ENCODE peak calls at places on chromosomes 11 and 22, in ten cellular contexts. One of them, this sample, is unnamed. For H3K9me3, the result is how much of the 10 kb centered on the place peaks cover.

GRCh38 chr11:27660171-27660570 is 40.1 kb downstream of the BDNF start:
- DNase-seq in lower lobe of right lung: no peak
- DNase-seq in PC-9: no peak
- DNase-seq in uterus: no peak
- DNase-seq in IMR-90: no peak
- DNase-seq in body of pancreas: no peak
- DNase-seq in Panc1: no peak
- DNase-seq in stomach: no peak
- DNase-seq in A549: no peak
- DNase-seq in astrocyte: no peak
- DNase-seq in this sample: no peak

GRCh38 chr11:38384568-38384967 is 1786.5 kb upstream of the RAG2 start:
- DNase-seq in lower lobe of right lung: no peak
- DNase-seq in PC-9: peak
- DNase-seq in uterus: no peak
- DNase-seq in IMR-90: no peak
- DNase-seq in body of pancreas: no peak
- DNase-seq in Panc1: no peak
- DNase-seq in stomach: no peak
- DNase-seq in A549: no peak
- DNase-seq in astrocyte: peak
- DNase-seq in this sample: no peak

GRCh38 chr11:2744166-2744565 is 44.4 kb upstream of the KCNQ1OT1 start:
- DNase-seq in lower lobe of right lung: peak
- DNase-seq in PC-9: no peak
- DNase-seq in uterus: no peak
- DNase-seq in IMR-90: no peak
- DNase-seq in body of pancreas: peak
- DNase-seq in Panc1: no peak
- DNase-seq in stomach: no peak
- DNase-seq in A549: no peak
- DNase-seq in astrocyte: no peak
- DNase-seq in this sample: no peak

GRCh38 chr22:37559521-37559900 is 769 bp upstream of the CDC42EP1 start:
- DNase-seq in lower lobe of right lung: no peak
- DNase-seq in PC-9: no peak
- DNase-seq in uterus: no peak
- DNase-seq in IMR-90: no peak
- DNase-seq in body of pancreas: no peak
- DNase-seq in Panc1: no peak
- DNase-seq in stomach: no peak
- DNase-seq in A549: no peak
- DNase-seq in astrocyte: no peak
- DNase-seq in this sample: no peak

GRCh38 chr11:11780843-11781242 is 60.9 kb upstream of the USP47 start:
- DNase-seq in lower lobe of right lung: no peak
- DNase-seq in PC-9: no peak
- DNase-seq in uterus: no peak
- DNase-seq in IMR-90: no peak
- DNase-seq in body of pancreas: no peak
- DNase-seq in Panc1: no peak
- DNase-seq in stomach: no peak
- DNase-seq in A549: no peak
- DNase-seq in astrocyte: no peak
- DNase-seq in this sample: no peak

GRCh38 chr11:132008872-132009271 is 638.5 kb downstream of the NTM start:
- DNase-seq in lower lobe of right lung: no peak
- DNase-seq in PC-9: no peak
- DNase-seq in uterus: no peak
- DNase-seq in IMR-90: no peak
- DNase-seq in body of pancreas: no peak
- DNase-seq in Panc1: no peak
- DNase-seq in stomach: no peak
- DNase-seq in A549: no peak
- DNase-seq in astrocyte: no peak
- DNase-seq in this sample: no peak

GRCh38 chr11:3627291-3627690 is 14.5 kb downstream of the ART5 start:
- DNase-seq in lower lobe of right lung: no peak
- DNase-seq in PC-9: no peak
- DNase-seq in uterus: no peak
- DNase-seq in IMR-90: peak
- DNase-seq in body of pancreas: no peak
- DNase-seq in Panc1: no peak
- DNase-seq in stomach: no peak
- DNase-seq in A549: peak
- DNase-seq in astrocyte: peak
- DNase-seq in this sample: no peak

GRCh38 chr11:22430286-22430685 is 92.1 kb downstream of the SLC17A6 start:
- DNase-seq in lower lobe of right lung: no peak
- DNase-seq in PC-9: no peak
- DNase-seq in uterus: no peak
- DNase-seq in IMR-90: no peak
- DNase-seq in body of pancreas: no peak
- DNase-seq in Panc1: no peak
- DNase-seq in stomach: no peak
- DNase-seq in A549: no peak
- DNase-seq in astrocyte: peak
- DNase-seq in this sample: no peak

GRCh38 chr11:795638-796564 is 2.2 kb downstream of the SLC25A22 start:
- DNase-seq in lower lobe of right lung: peak
- DNase-seq in PC-9: peak
- DNase-seq in uterus: peak
- DNase-seq in IMR-90: peak
- DNase-seq in body of pancreas: peak
- DNase-seq in Panc1: no peak
- DNase-seq in stomach: peak
- DNase-seq in A549: no peak
- DNase-seq in astrocyte: peak
- DNase-seq in this sample: peak

GRCh38 chr11:72814831-72815618 is 814 bp downstream of the ATG16L2 start:
- DNase-seq in lower lobe of right lung: no peak
- DNase-seq in PC-9: peak
- DNase-seq in uterus: no peak
- DNase-seq in IMR-90: peak
- DNase-seq in body of pancreas: peak
- DNase-seq in Panc1: no peak
- DNase-seq in stomach: no peak
- DNase-seq in A549: peak
- DNase-seq in astrocyte: peak
- DNase-seq in this sample: peak

GRCh38 chr11:9735919-9736318 is 72.0 kb downstream of the SWAP70 start:
- DNase-seq in lower lobe of right lung: no peak
- DNase-seq in PC-9: no peak
- DNase-seq in uterus: no peak
- DNase-seq in IMR-90: no peak
- DNase-seq in body of pancreas: no peak
- DNase-seq in Panc1: no peak
- DNase-seq in stomach: no peak
- DNase-seq in A549: no peak
- DNase-seq in astrocyte: no peak
- DNase-seq in this sample: no peak

GRCh38 chr11:9732453-9732852 is 68.6 kb downstream of the SWAP70 start:
- DNase-seq in lower lobe of right lung: no peak
- DNase-seq in PC-9: no peak
- DNase-seq in uterus: no peak
- DNase-seq in IMR-90: no peak
- DNase-seq in body of pancreas: no peak
- DNase-seq in Panc1: no peak
- DNase-seq in stomach: no peak
- DNase-seq in A549: no peak
- DNase-seq in astrocyte: no peak
- DNase-seq in this sample: no peak

GRCh38 chr11:9736365-9736764 is 72.5 kb downstream of the SWAP70 start:
- DNase-seq in lower lobe of right lung: no peak
- DNase-seq in PC-9: no peak
- DNase-seq in uterus: no peak
- DNase-seq in IMR-90: no peak
- DNase-seq in body of pancreas: no peak
- DNase-seq in Panc1: no peak
- DNase-seq in stomach: no peak
- DNase-seq in A549: peak
- DNase-seq in astrocyte: no peak
- DNase-seq in this sample: no peak

GRCh38 chr11:9733212-9733611 is 69.3 kb downstream of the SWAP70 start:
- DNase-seq in lower lobe of right lung: no peak
- DNase-seq in PC-9: no peak
- DNase-seq in uterus: no peak
- DNase-seq in IMR-90: no peak
- DNase-seq in body of pancreas: no peak
- DNase-seq in Panc1: no peak
- DNase-seq in stomach: no peak
- DNase-seq in A549: no peak
- DNase-seq in astrocyte: no peak
- DNase-seq in this sample: no peak

GRCh38 chr11:9735236-9735635 is 71.4 kb downstream of the SWAP70 start:
- DNase-seq in lower lobe of right lung: no peak
- DNase-seq in PC-9: no peak
- DNase-seq in uterus: no peak
- DNase-seq in IMR-90: no peak
- DNase-seq in body of pancreas: no peak
- DNase-seq in Panc1: no peak
- DNase-seq in stomach: no peak
- DNase-seq in A549: no peak
- DNase-seq in astrocyte: no peak
- DNase-seq in this sample: no peak
- H3K4me3 ChIP-seq in lower lobe of right lung: no peak
- H3K4me3 ChIP-seq in PC-9: no peak
- H3K4me3 ChIP-seq in uterus: no peak
- H3K4me3 ChIP-seq in IMR-90: no peak
- H3K4me3 ChIP-seq in body of pancreas: no peak
- H3K4me3 ChIP-seq in Panc1: no peak
- H3K4me3 ChIP-seq in stomach: no peak
- H3K4me3 ChIP-seq in A549: no peak
- H3K4me3 ChIP-seq in astrocyte: no peak
- H3K4me3 ChIP-seq in this sample: no peak

GRCh38 chr11:71064702-71065515 is 187.5 kb downstream of the SHANK2 start:
- DNase-seq in lower lobe of right lung: no peak
- DNase-seq in PC-9: no peak
- DNase-seq in uterus: no peak
- DNase-seq in IMR-90: no peak
- DNase-seq in body of pancreas: no peak
- DNase-seq in Panc1: no peak
- DNase-seq in stomach: no peak
- DNase-seq in A549: no peak
- DNase-seq in astrocyte: no peak
- DNase-seq in this sample: peak
- H3K9me3 ChIP-seq in lower lobe of right lung: under half
- H3K9me3 ChIP-seq in PC-9: under half
- H3K9me3 ChIP-seq in uterus: under half
- H3K9me3 ChIP-seq in IMR-90: under half
- H3K9me3 ChIP-seq in body of pancreas: under half
- H3K9me3 ChIP-seq in Panc1: under half
- H3K9me3 ChIP-seq in stomach: under half
- H3K9me3 ChIP-seq in A549: under half
- H3K9me3 ChIP-seq in astrocyte: under half
- H3K9me3 ChIP-seq in this sample: under half

GRCh38 chr22:48557473-48557872 is 1270.2 kb downstream of the BRD1 start:
- DNase-seq in lower lobe of right lung: no peak
- DNase-seq in PC-9: no peak
- DNase-seq in uterus: no peak
- DNase-seq in IMR-90: no peak
- DNase-seq in body of pancreas: no peak
- DNase-seq in Panc1: no peak
- DNase-seq in stomach: no peak
- DNase-seq in A549: no peak
- DNase-seq in astrocyte: no peak
- DNase-seq in this sample: no peak

GRCh38 chr22:48554893-48555552 is 1272.7 kb downstream of the BRD1 start:
- DNase-seq in lower lobe of right lung: no peak
- DNase-seq in PC-9: no peak
- DNase-seq in uterus: no peak
- DNase-seq in IMR-90: no peak
- DNase-seq in body of pancreas: no peak
- DNase-seq in Panc1: no peak
- DNase-seq in stomach: no peak
- DNase-seq in A549: no peak
- DNase-seq in astrocyte: peak
- DNase-seq in this sample: no peak

GRCh38 chr22:48556751-48557150 is 1270.9 kb downstream of the BRD1 start:
- DNase-seq in lower lobe of right lung: no peak
- DNase-seq in PC-9: no peak
- DNase-seq in uterus: no peak
- DNase-seq in IMR-90: no peak
- DNase-seq in body of pancreas: no peak
- DNase-seq in Panc1: no peak
- DNase-seq in stomach: no peak
- DNase-seq in A549: no peak
- DNase-seq in astrocyte: no peak
- DNase-seq in this sample: no peak

GRCh38 chr22:48553694-48554308 is 1273.9 kb downstream of the BRD1 start:
- DNase-seq in lower lobe of right lung: no peak
- DNase-seq in PC-9: no peak
- DNase-seq in uterus: no peak
- DNase-seq in IMR-90: no peak
- DNase-seq in body of pancreas: no peak
- DNase-seq in Panc1: no peak
- DNase-seq in stomach: no peak
- DNase-seq in A549: no peak
- DNase-seq in astrocyte: no peak
- DNase-seq in this sample: no peak

DNA sequence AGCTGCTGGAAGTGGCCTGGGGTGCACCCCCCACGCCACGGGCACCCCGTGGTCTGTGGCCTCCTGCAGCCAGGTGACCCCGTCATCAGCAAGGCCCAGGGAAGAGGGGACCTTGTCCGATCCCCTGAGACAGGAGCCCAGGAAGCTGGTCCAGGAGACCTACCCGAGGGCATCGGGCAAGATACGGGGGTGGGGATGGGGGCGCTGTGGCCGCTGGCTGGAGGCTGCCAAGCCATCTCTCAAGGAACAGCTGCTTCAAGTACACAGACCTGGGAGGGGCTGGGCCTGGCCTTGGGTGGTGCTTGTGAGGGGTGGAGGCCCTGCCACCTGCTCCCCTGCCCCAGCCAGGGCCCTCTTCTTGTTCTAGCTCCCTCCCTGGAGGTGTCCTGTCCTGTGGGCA is 1272.1 kb downstream of the BRD1 start:
- DNase-seq in lower lobe of right lung: no peak
- DNase-seq in PC-9: no peak
- DNase-seq in uterus: no peak
- DNase-seq in IMR-90: no peak
- DNase-seq in body of pancreas: no peak
- DNase-seq in Panc1: no peak
- DNase-seq in stomach: no peak
- DNase-seq in A549: no peak
- DNase-seq in astrocyte: no peak
- DNase-seq in this sample: no peak
- H3K27ac ChIP-seq in lower lobe of right lung: no peak
- H3K27ac ChIP-seq in PC-9: no peak
- H3K27ac ChIP-seq in uterus: no peak
- H3K27ac ChIP-seq in IMR-90: no peak
- H3K27ac ChIP-seq in body of pancreas: no peak
- H3K27ac ChIP-seq in Panc1: no peak
- H3K27ac ChIP-seq in stomach: no peak
- H3K27ac ChIP-seq in A549: no peak
- H3K27ac ChIP-seq in astrocyte: no peak
- H3K27ac ChIP-seq in this sample: no peak

GRCh38 chr11:13487661-13488030 is 8.2 kb downstream of the PTH start:
- DNase-seq in lower lobe of right lung: no peak
- DNase-seq in PC-9: no peak
- DNase-seq in uterus: no peak
- DNase-seq in IMR-90: peak
- DNase-seq in body of pancreas: peak
- DNase-seq in Panc1: no peak
- DNase-seq in stomach: no peak
- DNase-seq in A549: peak
- DNase-seq in astrocyte: no peak
- DNase-seq in this sample: peak

GRCh38 chr11:13486926-13487660 is 8.7 kb downstream of the PTH start:
- DNase-seq in lower lobe of right lung: peak
- DNase-seq in PC-9: no peak
- DNase-seq in uterus: peak
- DNase-seq in IMR-90: no peak
- DNase-seq in body of pancreas: peak
- DNase-seq in Panc1: no peak
- DNase-seq in stomach: peak
- DNase-seq in A549: peak
- DNase-seq in astrocyte: no peak
- DNase-seq in this sample: peak
- H3K4me3 ChIP-seq in lower lobe of right lung: peak
- H3K4me3 ChIP-seq in PC-9: no peak
- H3K4me3 ChIP-seq in uterus: no peak
- H3K4me3 ChIP-seq in IMR-90: peak
- H3K4me3 ChIP-seq in body of pancreas: no peak
- H3K4me3 ChIP-seq in Panc1: peak
- H3K4me3 ChIP-seq in stomach: peak
- H3K4me3 ChIP-seq in A549: peak
- H3K4me3 ChIP-seq in astrocyte: no peak
- H3K4me3 ChIP-seq in this sample: no peak